ENCODE peak calls at places on chromosomes 13 and 19, in ten cellular contexts. One of them, this sample, is unnamed.

GRCh38 chr13:84744203-84744602 is 861.9 kb upstream of the SLITRK1 start:
- DNase-seq in AG09309: no peak
- DNase-seq in tibial artery: no peak
- DNase-seq in mucosa of gallbladder: no peak
- DNase-seq in PC-3: no peak
- DNase-seq in COLO829: no peak
- DNase-seq in upper lobe of right lung: no peak
- DNase-seq in ascending aorta: no peak
- DNase-seq in cardiac fibroblast: no peak
- DNase-seq in naive thymus-derived CD4-positive, alpha-beta T cell: no peak
- DNase-seq in this sample: no peak

GRCh38 chr13:30725331-30726085 is 9.8 kb upstream of the ALOX5AP start:
- DNase-seq in AG09309: no peak
- DNase-seq in tibial artery: no peak
- DNase-seq in mucosa of gallbladder: no peak
- DNase-seq in PC-3: no peak
- DNase-seq in COLO829: no peak
- DNase-seq in upper lobe of right lung: no peak
- DNase-seq in ascending aorta: peak
- DNase-seq in cardiac fibroblast: peak
- DNase-seq in naive thymus-derived CD4-positive, alpha-beta T cell: no peak
- DNase-seq in this sample: no peak

GRCh38 chr19:10262771-10263170 is 8.1 kb upstream of the ICAM1 start:
- DNase-seq in AG09309: no peak
- DNase-seq in tibial artery: no peak
- DNase-seq in mucosa of gallbladder: no peak
- DNase-seq in PC-3: peak
- DNase-seq in COLO829: no peak
- DNase-seq in upper lobe of right lung: no peak
- DNase-seq in ascending aorta: no peak
- DNase-seq in cardiac fibroblast: peak
- DNase-seq in naive thymus-derived CD4-positive, alpha-beta T cell: no peak
- DNase-seq in this sample: no peak

GRCh38 chr19:46218160-46218559 is 11.4 kb upstream of the IGFL1 start:
- DNase-seq in AG09309: no peak
- DNase-seq in tibial artery: no peak
- DNase-seq in mucosa of gallbladder: peak
- DNase-seq in PC-3: peak
- DNase-seq in COLO829: peak
- DNase-seq in upper lobe of right lung: no peak
- DNase-seq in ascending aorta: no peak
- DNase-seq in cardiac fibroblast: peak
- DNase-seq in naive thymus-derived CD4-positive, alpha-beta T cell: no peak
- DNase-seq in this sample: no peak

GRCh38 chr13:48667136-48667535 is 13.4 kb downstream of the CYSLTR2 start:
- DNase-seq in AG09309: no peak
- DNase-seq in tibial artery: no peak
- DNase-seq in mucosa of gallbladder: no peak
- DNase-seq in PC-3: no peak
- DNase-seq in COLO829: no peak
- DNase-seq in upper lobe of right lung: no peak
- DNase-seq in ascending aorta: no peak
- DNase-seq in cardiac fibroblast: no peak
- DNase-seq in naive thymus-derived CD4-positive, alpha-beta T cell: no peak
- DNase-seq in this sample: no peak

GRCh38 chr13:46866150-46866549 is 30.7 kb downstream of the HTR2A start:
- DNase-seq in AG09309: peak
- DNase-seq in tibial artery: peak
- DNase-seq in mucosa of gallbladder: peak
- DNase-seq in PC-3: peak
- DNase-seq in COLO829: peak
- DNase-seq in upper lobe of right lung: peak
- DNase-seq in ascending aorta: no peak
- DNase-seq in cardiac fibroblast: peak
- DNase-seq in naive thymus-derived CD4-positive, alpha-beta T cell: no peak
- DNase-seq in this sample: peak

GRCh38 chr13:78309497-78310180 is 293.7 kb downstream of the POU4F1 start:
- DNase-seq in AG09309: no peak
- DNase-seq in tibial artery: no peak
- DNase-seq in mucosa of gallbladder: no peak
- DNase-seq in PC-3: no peak
- DNase-seq in COLO829: no peak
- DNase-seq in upper lobe of right lung: no peak
- DNase-seq in ascending aorta: no peak
- DNase-seq in cardiac fibroblast: no peak
- DNase-seq in naive thymus-derived CD4-positive, alpha-beta T cell: no peak
- DNase-seq in this sample: no peak

GRCh38 chr19:58079792-58080191 is 18.2 kb downstream of the ZSCAN18 start:
- DNase-seq in AG09309: no peak
- DNase-seq in tibial artery: no peak
- DNase-seq in mucosa of gallbladder: no peak
- DNase-seq in PC-3: no peak
- DNase-seq in COLO829: no peak
- DNase-seq in upper lobe of right lung: no peak
- DNase-seq in ascending aorta: no peak
- DNase-seq in cardiac fibroblast: no peak
- DNase-seq in naive thymus-derived CD4-positive, alpha-beta T cell: no peak
- DNase-seq in this sample: no peak

GRCh38 chr13:98487016-98487415 is 89.9 kb downstream of the STK24 start:
- DNase-seq in AG09309: no peak
- DNase-seq in tibial artery: no peak
- DNase-seq in mucosa of gallbladder: no peak
- DNase-seq in PC-3: no peak
- DNase-seq in COLO829: no peak
- DNase-seq in upper lobe of right lung: no peak
- DNase-seq in ascending aorta: no peak
- DNase-seq in cardiac fibroblast: no peak
- DNase-seq in naive thymus-derived CD4-positive, alpha-beta T cell: no peak
- DNase-seq in this sample: no peak

GRCh38 chr13:106464076-106464475 is 71.4 kb downstream of the EFNB2 start:
- DNase-seq in AG09309: peak
- DNase-seq in tibial artery: no peak
- DNase-seq in mucosa of gallbladder: no peak
- DNase-seq in PC-3: no peak
- DNase-seq in COLO829: no peak
- DNase-seq in upper lobe of right lung: no peak
- DNase-seq in ascending aorta: no peak
- DNase-seq in cardiac fibroblast: no peak
- DNase-seq in naive thymus-derived CD4-positive, alpha-beta T cell: no peak
- DNase-seq in this sample: no peak

GRCh38 chr19:35502751-35503150 is 10.7 kb downstream of the DMKN start:
- DNase-seq in AG09309: no peak
- DNase-seq in tibial artery: no peak
- DNase-seq in mucosa of gallbladder: no peak
- DNase-seq in PC-3: no peak
- DNase-seq in COLO829: no peak
- DNase-seq in upper lobe of right lung: no peak
- DNase-seq in ascending aorta: no peak
- DNase-seq in cardiac fibroblast: no peak
- DNase-seq in naive thymus-derived CD4-positive, alpha-beta T cell: no peak
- DNase-seq in this sample: no peak

This sample was measured in AG08395.